ENCODE peak calls at places on chromosomes 1 and 21, in six cellular contexts. X is PC-3; L is progenitor cell of endocrine pancreas; D is GM06990; G is CD8-positive, alpha-beta T cell; E is mammary epithelial cell. K is an unnamed sample.

GRCh38 chr1:106814418-106814817 is 242.1 kb upstream of the PRMT6 start:
- DNase-seq in X (no peak), L (no peak), D (no peak), G (no peak), E (no peak), K (no peak)

GRCh38 chr1:192700834-192701271 is 64.9 kb downstream of the RGS13 start:
- DNase-seq in X (peak), L (no peak), D (no peak), G (no peak), E (peak), K (no peak)

GRCh38 chr1:62377043-62377562 is 57.9 kb upstream of the KANK4 start:
- DNase-seq in X (no peak), L (no peak), D (no peak), G (no peak), E (no peak), K (no peak)

GRCh38 chr1:203059485-203059884 is 26.3 kb downstream of the MYOG start:
- DNase-seq in X (no peak), L (no peak), D (no peak), G (no peak), E (no peak), K (no peak)

GRCh38 chr21:45055861-45056260 is 18.5 kb upstream of the ADARB1 start:
- DNase-seq in X (no peak), L (no peak), D (no peak), G (no peak), E (no peak), K (no peak)

GRCh38 chr1:200518524-200518923 is 102.0 kb downstream of the KIF14 start:
- DNase-seq in X (no peak), L (no peak), D (no peak), G (no peak), E (no peak), K (no peak)

GRCh38 chr1:237891266-237891665 is 544 bp upstream of the ZP4 start:
- DNase-seq in X (no peak), L (no peak), D (no peak), G (no peak), E (no peak), K (no peak)

GRCh38 chr1:201536542-201536941 is 2.4 kb upstream of the NAV1 start:
- DNase-seq in X (peak), L (no peak), D (no peak), G (no peak), E (peak), K (peak)

GRCh38 chr1:23449918-23450317 is 25.4 kb upstream of the TCEA3 start:
- DNase-seq in X (no peak), L (no peak), D (no peak), G (no peak), E (no peak), K (no peak)

GRCh38 chr1:143553627-143554026 is 418.2 kb downstream of the FAM72C start:
- DNase-seq in X (no peak), L (no peak), D (no peak), G (no peak), E (no peak), K (no peak)

GRCh38 chr1:247854899-247855545 is 2.0 kb upstream of the TRIM58 start:
- DNase-seq in X (no peak), L (no peak), D (no peak), G (no peak), E (no peak), K (no peak)

GRCh38 chr1:6002714-6003501 is 10.7 kb upstream of the NPHP4 start:
- DNase-seq in X (no peak), L (no peak), D (no peak), G (no peak), E (no peak), K (no peak)

GRCh38 chr1:89826594-89826993 is 5.8 kb downstream of the LRRC8D start:
- DNase-seq in X (peak), L (no peak), D (no peak), G (no peak), E (peak), K (no peak)

GRCh38 chr1:248914982-248915381 is 8.9 kb downstream of the PGBD2 start:
- DNase-seq in X (no peak), L (no peak), D (no peak), G (no peak), E (no peak), K (no peak)

GRCh38 chr1:227299688-227300087 is 18.6 kb downstream of the CDC42BPA start:
- DNase-seq in X (peak), L (no peak), D (no peak), G (no peak), E (no peak), K (no peak)

GRCh38 chr1:232844791-232845190 is 39.6 kb downstream of the MAP10 start:
- DNase-seq in X (peak), L (no peak), D (no peak), G (no peak), E (peak), K (no peak)

GRCh38 chr1:9721606-9722377 is 70.3 kb downstream of the PIK3CD start:
- DNase-seq in X (peak), L (peak), D (peak), G (peak), E (no peak), K (peak)

GRCh38 chr1:31694910-31695300 is 8.9 kb downstream of the COL16A1 start:
- DNase-seq in X (no peak), L (no peak), D (no peak), G (no peak), E (no peak), K (no peak)

GRCh38 chr1:17265162-17265561 is 16.3 kb downstream of the PADI3 start:
- DNase-seq in X (no peak), L (no peak), D (no peak), G (no peak), E (peak), K (no peak)

GRCh38 chr1:51421961-51422360 is 91.6 kb upstream of the TTC39A start:
- DNase-seq in X (peak), L (no peak), D (no peak), G (no peak), E (peak), K (peak)

GRCh38 chr21:41583274-41583790 is 75.4 kb upstream of the TMPRSS2 start:
- DNase-seq in X (peak), L (no peak), D (no peak), G (no peak), E (peak), K (no peak)

GRCh38 chr1:40796939-40797667 is 13.5 kb downstream of the KCNQ4 start:
- DNase-seq in X (no peak), L (no peak), D (no peak), G (no peak), E (no peak), K (no peak)

GRCh38 chr21:20739421-20739820 is 258.8 kb upstream of the NCAM2 start:
- DNase-seq in X (peak), L (no peak), D (no peak), G (no peak), E (no peak), K (no peak)
- TF ChIP-seq CTCF in X (peak), L (peak), D (no peak), G (no peak), E (no peak), K (no peak)

DNA sequence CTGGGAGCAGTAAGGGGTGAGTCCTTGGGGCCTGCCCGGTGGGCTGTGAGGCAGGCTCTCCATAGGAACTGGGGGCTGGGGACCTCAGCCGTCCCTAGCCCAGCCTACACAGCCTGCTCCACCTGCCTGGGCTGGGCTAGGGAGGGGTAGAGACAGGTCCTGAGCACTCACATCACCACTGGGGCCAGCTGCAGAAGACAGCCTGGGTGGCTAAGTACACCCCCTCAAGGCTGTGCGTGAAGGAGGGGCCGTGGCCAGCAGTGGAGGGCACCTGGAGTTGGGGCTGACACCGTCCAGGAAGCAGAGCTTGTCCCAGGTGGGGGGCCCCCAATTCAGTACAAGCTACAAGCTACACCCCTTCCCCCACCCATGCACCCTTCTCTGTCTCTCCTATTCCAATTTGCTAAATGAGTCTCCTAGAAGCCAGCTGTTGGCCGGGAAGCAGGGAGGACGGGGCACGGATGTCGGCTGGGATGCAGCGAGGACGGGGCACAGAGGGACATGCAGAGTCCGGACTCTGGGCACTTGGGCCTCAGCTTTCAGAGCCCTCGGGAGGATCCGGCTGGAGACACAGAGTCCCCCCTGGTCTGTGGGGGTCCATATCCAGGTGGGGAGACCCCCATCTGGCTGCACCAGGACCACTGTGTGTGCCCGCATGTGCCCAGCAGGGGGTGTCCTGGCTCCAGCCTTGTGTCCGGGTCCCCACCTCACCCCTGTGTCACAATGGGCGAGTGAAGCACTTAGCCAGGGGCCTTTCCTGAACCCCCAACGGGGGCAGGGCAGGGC is 1.8 kb downstream of the ISG15 start:
- DNase-seq in X (peak), L (no peak), D (no peak), G (no peak), E (no peak), K (peak)
- TF ChIP-seq CTCF in X (peak), L (peak), D (peak), G (no peak), E (peak), K (peak)

GRCh38 chr1:2584822-2585317 is 1.7 kb upstream of the PRXL2B start:
- DNase-seq in X (no peak), L (no peak), D (no peak), G (no peak), E (no peak), K (no peak)

GRCh38 chr1:2585318-2586092 is 1.1 kb upstream of the PRXL2B start:
- DNase-seq in X (peak), L (no peak), D (peak), G (peak), E (peak), K (peak)

GRCh38 chr1:2587071-2587859 is 688 bp downstream of the PRXL2B start:
- DNase-seq in X (peak), L (no peak), D (peak), G (no peak), E (peak), K (peak)

GRCh38 chr1:2587860-2588571 is 1.4 kb downstream of the PRXL2B start:
- DNase-seq in X (no peak), L (no peak), D (no peak), G (no peak), E (no peak), K (peak)

DNA sequence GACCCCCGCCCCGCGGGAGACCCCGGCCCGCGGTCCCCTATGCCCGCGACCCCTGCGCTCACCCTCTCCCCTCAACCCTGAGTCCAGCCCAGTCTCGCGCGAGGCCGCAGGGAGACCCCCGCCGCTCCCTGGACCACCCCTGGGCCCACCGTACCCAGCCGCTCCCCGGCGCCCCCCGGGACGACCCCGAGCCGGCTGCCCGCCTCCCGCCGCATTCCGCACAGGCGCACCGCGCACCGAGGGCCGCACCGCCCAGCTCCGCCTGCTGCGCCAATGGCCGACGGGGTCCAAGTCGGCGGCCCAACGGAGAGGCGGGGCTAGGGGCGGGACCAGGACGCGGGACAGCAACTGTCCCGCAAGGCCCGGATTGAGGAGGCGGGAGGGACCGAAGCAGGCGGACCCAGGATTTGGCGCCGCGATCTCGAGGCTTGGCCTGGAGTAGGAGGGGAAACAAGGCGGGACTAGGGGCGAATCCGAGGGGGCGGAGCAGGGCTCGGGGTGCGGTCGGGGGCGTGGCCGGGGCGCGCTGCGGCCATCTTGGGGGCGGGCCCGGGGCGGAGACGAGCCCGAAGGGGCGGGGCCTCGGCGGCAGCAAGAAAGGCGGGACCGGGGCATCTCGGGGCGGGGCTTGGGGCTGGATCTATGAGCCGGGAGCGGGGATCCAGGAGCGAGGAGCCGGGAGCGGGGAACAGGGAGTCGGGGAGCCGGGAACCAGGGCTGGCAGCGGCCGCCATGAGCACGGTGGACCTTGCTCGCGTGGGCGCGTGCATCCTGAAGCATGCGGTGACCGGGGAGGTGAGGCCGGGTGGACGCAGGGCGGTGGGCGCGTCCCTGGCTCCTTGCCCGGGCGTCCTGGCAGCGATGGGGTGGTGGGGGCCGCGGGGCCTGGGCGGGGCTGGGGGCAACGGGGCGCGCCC is at the start of gene PRXL2B:
- DNase-seq in X (peak), L (peak), D (peak), G (peak), E (peak), K (peak)
- TF ChIP-seq CTCF in X (no peak), L (no peak), D (no peak), G (no peak), E (no peak), K (no peak)

DNA sequence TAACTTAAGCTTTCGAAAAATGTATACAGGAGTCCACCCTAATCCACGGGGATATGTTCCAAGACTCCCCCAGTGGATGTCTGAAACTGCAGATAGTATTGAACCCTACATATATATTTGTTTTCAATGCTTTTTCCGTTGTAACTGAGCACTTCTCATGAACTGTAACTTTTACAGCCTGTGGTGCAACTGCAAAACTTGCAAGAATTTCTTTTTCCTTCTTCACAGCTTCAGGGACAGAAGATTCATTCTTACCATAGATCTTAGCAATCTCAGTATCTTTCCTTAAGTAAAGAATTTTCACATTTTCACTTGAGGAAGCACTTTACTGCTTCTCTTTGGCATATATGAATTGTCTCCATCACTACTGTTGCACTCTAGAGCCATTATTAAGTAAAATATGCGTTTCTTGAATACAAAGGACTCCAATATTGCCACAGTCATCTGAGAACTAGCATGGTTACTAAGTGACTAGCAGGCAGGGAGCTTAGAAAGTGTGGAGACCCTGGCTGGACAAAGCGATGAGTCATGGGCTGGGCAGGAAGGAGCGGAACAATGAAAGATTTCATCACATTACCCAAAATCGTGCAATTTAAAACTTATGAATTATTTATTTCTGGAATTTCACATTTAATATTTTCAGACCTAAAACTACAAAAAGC is 14.1 kb downstream of the DPYD start:
- DNase-seq in X (peak), L (no peak), D (no peak), G (no peak), E (peak), K (no peak)
- TF ChIP-seq CTCF in X (no peak), L (no peak), D (no peak), G (no peak), E (no peak), K (no peak)

DNA sequence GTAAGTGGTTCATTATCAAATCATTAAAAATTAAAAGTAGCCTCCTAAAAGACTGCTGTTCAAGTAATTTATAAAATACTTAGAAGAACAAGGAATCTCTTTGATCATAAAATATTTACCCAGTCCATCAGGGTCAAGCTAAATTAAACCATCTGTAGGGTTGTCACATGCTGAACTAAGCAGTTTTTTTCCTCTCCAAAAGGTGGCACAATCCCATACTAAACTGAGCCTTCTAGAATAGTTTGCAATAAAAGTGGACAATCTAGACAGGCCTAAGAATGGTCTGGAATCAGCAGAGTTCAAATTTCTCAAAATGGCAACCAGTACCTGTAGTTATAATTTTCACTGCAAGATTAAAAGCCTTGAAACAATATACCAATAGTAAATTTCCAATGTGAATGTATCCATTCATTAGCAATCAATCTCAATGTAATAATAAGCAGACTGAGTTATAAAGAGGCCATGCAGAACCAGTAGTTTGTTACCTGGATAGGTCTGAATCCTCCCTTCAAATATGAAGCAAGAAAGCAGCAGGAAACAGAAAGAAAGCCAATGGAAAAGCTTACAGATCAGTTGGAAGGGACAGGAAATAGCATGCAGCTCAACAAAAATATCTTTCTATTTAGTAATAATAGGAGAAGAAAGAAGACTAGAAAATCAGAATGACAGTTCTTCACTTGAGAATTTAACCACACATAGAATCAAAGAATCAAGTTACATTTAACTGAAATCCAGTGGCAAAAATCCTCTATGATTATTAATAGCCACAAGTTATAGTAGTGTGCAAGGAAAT is 194.6 kb downstream of the EIF4G3 start:
- DNase-seq in X (peak), L (no peak), D (no peak), G (no peak), E (peak), K (no peak)
- TF ChIP-seq CTCF in X (peak), L (peak), D (peak), G (no peak), E (peak), K (peak)

DNA sequence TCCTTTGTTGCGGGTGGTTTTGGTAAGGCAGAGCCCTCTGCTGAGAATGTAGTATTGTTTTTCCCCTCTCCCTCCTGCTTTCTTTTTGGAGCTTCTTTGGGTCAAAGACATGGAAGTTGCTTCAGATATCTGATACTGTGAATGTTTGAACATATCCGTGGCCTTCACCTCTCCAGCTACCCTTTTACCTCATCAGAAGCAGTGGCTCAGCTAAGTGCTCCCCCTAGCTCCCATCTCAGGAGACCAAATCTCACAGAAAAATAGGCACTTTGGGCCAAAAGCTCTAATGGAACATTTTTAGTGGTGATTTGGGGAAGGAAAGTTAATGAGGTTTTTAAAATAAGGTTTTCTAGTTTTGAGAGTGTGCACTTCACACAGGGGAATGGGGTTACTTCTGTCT is 6.3 kb downstream of the TMEM200B start:
- DNase-seq in X (no peak), L (no peak), D (no peak), G (no peak), E (no peak), K (no peak)
- TF ChIP-seq CTCF in X (peak), L (no peak), D (peak), G (no peak), E (no peak), K (no peak)

GRCh38 chr1:115374598-115374997 is 36.5 kb upstream of the NGF start:
- DNase-seq in X (no peak), L (no peak), D (no peak), G (no peak), E (no peak), K (no peak)
- TF ChIP-seq CTCF in X (no peak), L (no peak), D (no peak), G (no peak), E (no peak), K (no peak)

GRCh38 chr1:235504122-235504493 is at the start of gene B3GALNT2:
- DNase-seq in X (no peak), L (no peak), D (no peak), G (no peak), E (no peak), K (no peak)
- TF ChIP-seq CTCF in X (no peak), L (no peak), D (no peak), G (no peak), E (no peak), K (no peak)

DNA sequence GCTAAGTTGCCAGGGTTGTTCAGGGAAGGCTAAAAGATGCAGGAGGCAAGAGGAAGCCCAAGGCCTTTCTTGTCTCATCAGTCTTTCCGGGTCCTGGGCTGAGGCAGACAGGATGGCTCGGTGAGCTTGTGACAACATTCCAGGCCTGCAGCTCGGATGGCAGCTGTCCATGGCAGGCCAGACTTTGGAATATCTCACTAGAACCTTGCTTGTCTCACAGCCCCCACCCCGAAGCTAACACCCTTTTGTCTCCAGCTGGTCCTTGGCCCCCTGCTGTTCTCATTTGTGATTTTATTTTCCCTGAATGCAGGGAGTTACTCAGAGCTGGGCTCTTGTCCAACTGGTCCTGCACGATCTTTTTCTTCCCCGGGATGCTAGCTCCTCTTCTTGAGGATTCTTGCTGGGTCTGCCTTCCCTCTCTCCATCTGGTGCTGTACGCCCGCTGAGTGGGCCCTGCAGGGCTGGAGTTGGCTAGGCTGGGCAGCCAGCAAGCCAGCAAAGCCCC is 477.2 kb upstream of the CAMK1G start:
- DNase-seq in X (peak), L (no peak), D (peak), G (no peak), E (no peak), K (no peak)
- TF ChIP-seq CTCF in X (peak), L (no peak), D (no peak), G (no peak), E (peak), K (no peak)

K was measured in GM20000.